ENCODE peak calls at places on chromosomes 6 and 20, in four cellular contexts. One of them, this sample, is unnamed.

GRCh38 chr6:156687875-156688549 is 89.2 kb upstream of the ARID1B start:
- DNase-seq in left lung: peak
- DNase-seq in A549: no peak
- DNase-seq in tibial nerve: no peak
- DNase-seq in this sample: no peak

GRCh38 chr6:45969883-45970282 is 45.8 kb downstream of the CLIC5 start:
- DNase-seq in left lung: no peak
- DNase-seq in tibial nerve: no peak
- DNase-seq in A549: no peak
- DNase-seq in this sample: no peak

GRCh38 chr6:28449056-28449455 is 5.8 kb upstream of the ZSCAN23 start:
- DNase-seq in left lung: no peak
- DNase-seq in tibial nerve: no peak
- DNase-seq in A549: no peak
- DNase-seq in this sample: no peak

GRCh38 chr6:30238178-30238795 is 25.1 kb upstream of the TRIM26 start:
- DNase-seq in A549: peak
- DNase-seq in tibial nerve: no peak
- DNase-seq in left lung: no peak
- DNase-seq in this sample: peak

GRCh38 chr20:21808863-21809664 is 103.6 kb downstream of the PAX1 start:
- DNase-seq in tibial nerve: peak
- DNase-seq in A549: peak
- DNase-seq in left lung: peak
- DNase-seq in this sample: peak

GRCh38 chr6:109610555-109610954 is 80.4 kb downstream of the AK9 start:
- DNase-seq in left lung: no peak
- DNase-seq in A549: no peak
- DNase-seq in tibial nerve: no peak
- DNase-seq in this sample: no peak

GRCh38 chr6:44630125-44631028 is 242.9 kb downstream of the CDC5L start:
- DNase-seq in left lung: no peak
- DNase-seq in A549: peak
- DNase-seq in tibial nerve: no peak
- DNase-seq in this sample: peak

GRCh38 chr6:151773382-151773781 is 34.1 kb upstream of the ESR1 start:
- DNase-seq in left lung: no peak
- DNase-seq in A549: no peak
- DNase-seq in tibial nerve: no peak
- DNase-seq in this sample: no peak

GRCh38 chr6:10210052-10210451 is 204.8 kb downstream of the TFAP2A start:
- DNase-seq in left lung: no peak
- DNase-seq in tibial nerve: peak
- DNase-seq in A549: no peak
- DNase-seq in this sample: no peak

GRCh38 chr6:134446901-134447300 is 129.0 kb upstream of the SGK1 start:
- DNase-seq in left lung: no peak
- DNase-seq in A549: no peak
- DNase-seq in tibial nerve: no peak
- DNase-seq in this sample: no peak

GRCh38 chr20:40081653-40082052 is 607.4 kb downstream of the MAFB start:
- DNase-seq in tibial nerve: no peak
- DNase-seq in A549: no peak
- DNase-seq in left lung: no peak
- DNase-seq in this sample: no peak

GRCh38 chr6:122408697-122409458 is 9.4 kb downstream of the HSF2 start:
- DNase-seq in A549: no peak
- DNase-seq in tibial nerve: no peak
- DNase-seq in left lung: no peak
- DNase-seq in this sample: no peak

GRCh38 chr20:9301129-9302072 is 213.0 kb upstream of the LAMP5 start:
- DNase-seq in A549: peak
- DNase-seq in tibial nerve: peak
- DNase-seq in left lung: no peak
- DNase-seq in this sample: no peak

GRCh38 chr6:112801681-112802080 is 454.6 kb downstream of the RFPL4B start:
- DNase-seq in A549: no peak
- DNase-seq in left lung: no peak
- DNase-seq in tibial nerve: no peak
- DNase-seq in this sample: no peak

GRCh38 chr6:156933201-156934053 is 156.2 kb downstream of the ARID1B start:
- DNase-seq in tibial nerve: no peak
- DNase-seq in A549: no peak
- DNase-seq in left lung: peak
- DNase-seq in this sample: peak

GRCh38 chr6:27547157-27548075 is 74.5 kb upstream of the ZNF184 start:
- DNase-seq in tibial nerve: no peak
- DNase-seq in left lung: no peak
- DNase-seq in A549: no peak
- DNase-seq in this sample: peak

GRCh38 chr6:134111062-134111677 is 58.7 kb upstream of the SLC2A12 start:
- DNase-seq in left lung: no peak
- DNase-seq in A549: peak
- DNase-seq in tibial nerve: no peak
- DNase-seq in this sample: peak

GRCh38 chr6:157597461-157598312 is 216.7 kb downstream of the ZDHHC14 start:
- DNase-seq in A549: peak
- DNase-seq in left lung: no peak
- DNase-seq in tibial nerve: peak
- DNase-seq in this sample: no peak

GRCh38 chr6:93779086-93779858 is 359.9 kb upstream of the EPHA7 start:
- DNase-seq in A549: no peak
- DNase-seq in left lung: no peak
- DNase-seq in tibial nerve: peak
- DNase-seq in this sample: no peak

GRCh38 chr6:16252696-16253299 is 14.4 kb downstream of the GMPR start:
- DNase-seq in tibial nerve: no peak
- DNase-seq in left lung: no peak
- DNase-seq in A549: no peak
- DNase-seq in this sample: peak

GRCh38 chr6:127907960-127908640 is 7.2 kb upstream of the THEMIS start:
- DNase-seq in A549: no peak
- DNase-seq in tibial nerve: no peak
- DNase-seq in left lung: no peak
- DNase-seq in this sample: no peak

GRCh38 chr6:15254074-15254975 is 8.5 kb downstream of the JARID2 start:
- DNase-seq in A549: no peak
- DNase-seq in left lung: no peak
- DNase-seq in tibial nerve: no peak
- DNase-seq in this sample: peak

GRCh38 chr6:132443206-132443605 is 41.9 kb upstream of the MOXD1 start:
- DNase-seq in left lung: no peak
- DNase-seq in A549: no peak
- DNase-seq in tibial nerve: no peak
- DNase-seq in this sample: no peak

GRCh38 chr20:37413354-37413753 is 67.4 kb downstream of the SRC start:
- DNase-seq in tibial nerve: no peak
- DNase-seq in A549: no peak
- DNase-seq in left lung: no peak
- DNase-seq in this sample: no peak

GRCh38 chr20:17995967-17996819 is 27.4 kb downstream of the MGME1 start:
- DNase-seq in tibial nerve: peak
- DNase-seq in A549: peak
- DNase-seq in left lung: no peak
- DNase-seq in this sample: peak

GRCh38 chr6:142303191-142303564 is 1.4 kb downstream of the ADGRG6 start:
- DNase-seq in tibial nerve: no peak
- DNase-seq in left lung: no peak
- DNase-seq in A549: no peak
- DNase-seq in this sample: no peak

GRCh38 chr6:155224031-155224451 is 39.8 kb upstream of the CLDN20 start:
- DNase-seq in left lung: no peak
- DNase-seq in tibial nerve: no peak
- DNase-seq in A549: no peak
- DNase-seq in this sample: no peak

GRCh38 chr20:44404204-44405181 is 49.0 kb downstream of the HNF4A start:
- DNase-seq in tibial nerve: no peak
- DNase-seq in left lung: no peak
- DNase-seq in A549: no peak
- DNase-seq in this sample: no peak

GRCh38 chr6:103101267-103101666 is 1707.8 kb downstream of the GRIK2 start:
- DNase-seq in left lung: no peak
- DNase-seq in tibial nerve: no peak
- DNase-seq in A549: no peak
- DNase-seq in this sample: no peak

GRCh38 chr20:53405070-53405603 is 188.5 kb downstream of the ZNF217 start:
- DNase-seq in tibial nerve: no peak
- DNase-seq in A549: no peak
- DNase-seq in left lung: no peak
- DNase-seq in this sample: no peak

GRCh38 chr6:5529733-5530132 is 268.4 kb downstream of the FARS2 start:
- DNase-seq in tibial nerve: no peak
- DNase-seq in A549: no peak
- DNase-seq in left lung: no peak
- DNase-seq in this sample: no peak

GRCh38 chr6:12163149-12163548 is 127.0 kb upstream of the EDN1 start:
- DNase-seq in tibial nerve: no peak
- DNase-seq in A549: no peak
- DNase-seq in left lung: no peak
- DNase-seq in this sample: no peak

GRCh38 chr6:35280903-35281302 is 16.7 kb upstream of the DEF6 start:
- DNase-seq in tibial nerve: no peak
- DNase-seq in left lung: no peak
- DNase-seq in A549: no peak
- DNase-seq in this sample: no peak

GRCh38 chr6:13814938-13815575 is 700 bp upstream of the MCUR1 start:
- DNase-seq in left lung: no peak
- DNase-seq in tibial nerve: no peak
- DNase-seq in A549: no peak
- DNase-seq in this sample: peak

GRCh38 chr6:150734235-150734634 is 131.3 kb upstream of the MTHFD1L start:
- DNase-seq in A549: no peak
- DNase-seq in tibial nerve: no peak
- DNase-seq in left lung: no peak
- DNase-seq in this sample: no peak

GRCh38 chr6:18473765-18474164 is 86.6 kb downstream of the RNF144B start:
- DNase-seq in tibial nerve: no peak
- DNase-seq in A549: no peak
- DNase-seq in left lung: no peak
- DNase-seq in this sample: no peak

GRCh38 chr6:154386848-154387717 is 30.5 kb upstream of the IPCEF1 start:
- DNase-seq in left lung: no peak
- DNase-seq in tibial nerve: no peak
- DNase-seq in A549: no peak
- DNase-seq in this sample: no peak

GRCh38 chr20:22411568-22412450 is 172.6 kb downstream of the FOXA2 start:
- DNase-seq in left lung: peak
- DNase-seq in A549: peak
- DNase-seq in tibial nerve: peak
- DNase-seq in this sample: no peak

GRCh38 chr20:61052195-61052594 is 199.9 kb upstream of the CDH4 start:
- DNase-seq in tibial nerve: no peak
- DNase-seq in left lung: no peak
- DNase-seq in A549: no peak
- DNase-seq in this sample: no peak

GRCh38 chr20:32155017-32155965 is 45.8 kb downstream of the TM9SF4 start:
- DNase-seq in A549: peak
- DNase-seq in tibial nerve: peak
- DNase-seq in left lung: peak
- DNase-seq in this sample: peak
- H3K4me3 ChIP-seq in A549: no peak
- H3K4me3 ChIP-seq in tibial nerve: no peak
- H3K4me3 ChIP-seq in left lung: no peak
- H3K4me3 ChIP-seq in this sample: no peak

GRCh38 chr6:37690964-37691735 is 6.5 kb downstream of the MDGA1 start:
- DNase-seq in A549: no peak
- DNase-seq in left lung: no peak
- DNase-seq in tibial nerve: no peak
- DNase-seq in this sample: no peak
- H3K4me3 ChIP-seq in A549: no peak
- H3K4me3 ChIP-seq in left lung: no peak
- H3K4me3 ChIP-seq in tibial nerve: no peak
- H3K4me3 ChIP-seq in this sample: no peak

GRCh38 chr6:34223381-34223963 is 13.2 kb upstream of the HMGA1 start:
- DNase-seq in left lung: no peak
- DNase-seq in A549: no peak
- DNase-seq in tibial nerve: no peak
- DNase-seq in this sample: no peak
- H3K4me3 ChIP-seq in left lung: peak
- H3K4me3 ChIP-seq in A549: peak
- H3K4me3 ChIP-seq in tibial nerve: peak
- H3K4me3 ChIP-seq in this sample: peak

GRCh38 chr6:70669133-70669532 is 1.4 kb downstream of the SMAP1 start:
- DNase-seq in tibial nerve: no peak
- DNase-seq in A549: no peak
- DNase-seq in left lung: no peak
- DNase-seq in this sample: peak
- H3K4me3 ChIP-seq in tibial nerve: peak
- H3K4me3 ChIP-seq in A549: peak
- H3K4me3 ChIP-seq in left lung: peak
- H3K4me3 ChIP-seq in this sample: peak

GRCh38 chr20:6008254-6008653 is 45.6 kb downstream of the LRRN4 start:
- DNase-seq in left lung: peak
- DNase-seq in tibial nerve: peak
- DNase-seq in A549: peak
- DNase-seq in this sample: no peak
- H3K4me3 ChIP-seq in left lung: no peak
- H3K4me3 ChIP-seq in tibial nerve: no peak
- H3K4me3 ChIP-seq in A549: peak
- H3K4me3 ChIP-seq in this sample: peak

DNA sequence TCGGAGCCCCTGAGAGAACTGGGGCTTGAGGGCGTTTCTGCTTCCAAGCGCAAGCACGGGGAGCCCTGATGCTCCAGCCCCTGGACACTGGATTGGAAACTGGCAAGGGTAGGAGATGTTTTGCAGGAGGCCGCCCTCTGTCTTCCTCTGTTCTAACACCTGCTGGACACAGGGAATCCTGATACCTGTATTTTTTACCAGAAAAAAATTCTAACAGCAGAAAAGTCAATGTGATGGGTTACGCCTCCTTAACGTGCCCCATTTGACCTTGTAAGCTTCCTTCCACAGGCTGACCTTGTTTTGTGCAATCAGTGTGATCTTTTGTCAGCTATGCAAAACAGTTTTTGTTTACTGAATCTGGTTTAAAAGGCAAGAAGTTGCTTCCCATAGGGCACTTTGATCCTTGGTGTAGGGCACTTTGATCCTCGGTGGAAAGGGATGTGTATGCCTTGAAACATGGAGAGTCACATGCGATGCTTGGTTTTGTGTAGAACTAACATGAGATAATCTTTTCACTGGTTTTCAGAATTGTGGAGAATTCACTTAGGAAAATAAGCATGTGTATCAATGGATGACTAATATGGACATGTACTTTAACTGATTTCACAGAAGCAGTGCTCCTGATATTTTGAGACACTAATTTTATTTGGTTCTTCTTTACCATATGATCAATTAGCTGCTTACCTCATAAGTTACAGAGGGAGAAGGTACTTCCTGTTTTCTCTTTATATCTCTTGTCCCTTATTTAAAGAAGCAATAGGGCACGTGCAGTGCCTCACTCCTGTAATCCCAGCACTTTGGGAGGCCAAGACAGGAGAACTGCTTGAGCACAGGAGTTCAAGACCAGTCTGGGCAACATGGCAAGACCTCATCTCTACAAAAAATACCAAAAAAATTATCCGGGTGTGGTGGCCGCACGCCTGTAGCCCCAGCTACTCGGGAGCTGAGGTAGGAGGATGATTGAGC is 59.9 kb upstream of the MAP3K4 start:
- DNase-seq in tibial nerve: no peak
- DNase-seq in left lung: no peak
- DNase-seq in A549: no peak
- DNase-seq in this sample: no peak
- H3K4me3 ChIP-seq in tibial nerve: peak
- H3K4me3 ChIP-seq in left lung: peak
- H3K4me3 ChIP-seq in A549: peak
- H3K4me3 ChIP-seq in this sample: no peak

This sample was measured in Karpas-422.